ENCODE peak calls at places on chromosomes 13 and 19, in four cellular contexts. D, G, Z and X are unnamed samples.

GRCh38 chr13:80276371-80277289 is 64.3 kb downstream of the SPRY2 start:
- DNase-seq in D (no peak), G (peak), Z (peak), X (peak)

GRCh38 chr19:2321565-2322283 is 6.7 kb downstream of the LSM7 start:
- DNase-seq in D (no peak), G (no peak), Z (no peak), X (no peak)

GRCh38 chr13:74206061-74206561 is 71.9 kb upstream of the KLF12 start:
- DNase-seq in D (no peak), G (no peak), Z (no peak), X (no peak)

GRCh38 chr13:86002921-86003488 is 203.8 kb upstream of the SLITRK6 start:
- DNase-seq in D (no peak), G (no peak), Z (no peak), X (no peak)

GRCh38 chr13:45447050-45447661 is 17.6 kb upstream of the COG3 start:
- DNase-seq in D (no peak), G (no peak), Z (peak), X (no peak)

GRCh38 chr19:12796146-12797071 is 5.1 kb downstream of the JUNB start:
- DNase-seq in D (no peak), G (no peak), Z (peak), X (peak)

GRCh38 chr19:14446336-14447036 is 13.4 kb downstream of the PKN1 start:
- DNase-seq in D (no peak), G (no peak), Z (no peak), X (peak)

GRCh38 chr19:3670796-3671679 is 29.2 kb downstream of the PIP5K1C start:
- DNase-seq in D (no peak), G (no peak), Z (no peak), X (no peak)

GRCh38 chr13:49305824-49306425 is 58.2 kb downstream of the CDADC1 start:
- DNase-seq in D (no peak), G (no peak), Z (no peak), X (no peak)

GRCh38 chr19:45492627-45493470 is 4.0 kb downstream of the RTN2 start:
- DNase-seq in D (no peak), G (no peak), Z (peak), X (peak)

GRCh38 chr13:40668335-40668734 is 1.9 kb upstream of the FOXO1 start:
- DNase-seq in D (no peak), G (no peak), Z (peak), X (peak)

GRCh38 chr13:48975101-48975925 is at the start of gene FNDC3A:
- DNase-seq in D (no peak), G (no peak), Z (peak), X (peak)

GRCh38 chr19:54462713-54463530 is 656 bp downstream of the LENG9 start:
- DNase-seq in D (no peak), G (no peak), Z (peak), X (no peak)

GRCh38 chr19:11528551-11529341 is at the start of gene ECSIT:
- DNase-seq in D (peak), G (peak), Z (peak), X (peak)

GRCh38 chr13:71864981-71865857 is 1.8 kb downstream of the DACH1 start:
- DNase-seq in D (no peak), G (no peak), Z (no peak), X (peak)

GRCh38 chr19:56109216-56109615 is 11.9 kb downstream of the ZNF787 start:
- DNase-seq in D (no peak), G (no peak), Z (no peak), X (no peak)

GRCh38 chr13:24217601-24218281 is 57.2 kb downstream of the SPATA13 start:
- DNase-seq in D (no peak), G (no peak), Z (peak), X (no peak)

GRCh38 chr13:24119593-24120508 is 40.7 kb upstream of the SPATA13 start:
- DNase-seq in D (no peak), G (no peak), Z (no peak), X (no peak)

GRCh38 chr19:13260883-13261653 is 110.9 kb downstream of the IER2 start:
- DNase-seq in D (peak), G (no peak), Z (no peak), X (no peak)

GRCh38 chr13:72696590-72696989 is 30.8 kb downstream of the MZT1 start:
- DNase-seq in D (no peak), G (no peak), Z (no peak), X (no peak)

DNA sequence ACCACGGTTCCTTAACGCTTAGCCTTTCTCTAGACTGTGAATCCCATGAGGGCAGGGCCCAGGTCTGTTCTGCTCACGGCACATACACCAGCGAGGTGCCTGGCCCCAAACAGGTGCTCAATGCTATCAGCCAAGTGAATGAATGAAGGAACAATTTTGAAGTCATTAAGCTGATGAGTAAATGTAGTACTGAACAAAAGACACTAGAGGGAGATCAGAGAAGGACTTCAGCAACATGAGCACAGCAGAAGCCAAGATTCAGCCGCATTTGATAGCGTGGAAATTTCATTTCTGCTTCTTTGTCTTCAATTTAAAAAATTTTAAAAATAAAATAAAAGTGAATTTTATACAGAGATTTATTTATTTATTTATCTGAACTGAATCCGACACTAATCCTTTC is 20.1 kb upstream of the MYO16 start:
- DNase-seq in D (no peak), G (no peak), Z (no peak), X (peak)
- TF ChIP-seq SUZ12 in D (no peak), G (no peak), Z (no peak), X (no peak)

GRCh38 chr19:15629003-15629880 is 11.5 kb upstream of the CYP4F3 start:
- DNase-seq in D (peak), G (no peak), Z (peak), X (peak)

GRCh38 chr19:15633122-15633521 is 7.6 kb upstream of the CYP4F3 start:
- DNase-seq in D (no peak), G (no peak), Z (no peak), X (no peak)

GRCh38 chr19:15635016-15635805 is 5.5 kb upstream of the CYP4F3 start:
- DNase-seq in D (no peak), G (no peak), Z (peak), X (no peak)

GRCh38 chr19:15634105-15634504 is 6.6 kb upstream of the CYP4F3 start:
- DNase-seq in D (no peak), G (no peak), Z (no peak), X (no peak)

GRCh38 chr19:15631817-15632216 is 8.9 kb upstream of the CYP4F3 start:
- DNase-seq in D (peak), G (no peak), Z (peak), X (peak)
- TF ChIP-seq SP1 in D (no peak), G (no peak), Z (no peak), X (no peak)

GRCh38 chr13:18953139-18953930 is 228.3 kb downstream of the TUBA3C start:
- DNase-seq in D (no peak), G (no peak), Z (no peak), X (no peak)

GRCh38 chr13:18951412-18951811 is 230.2 kb downstream of the TUBA3C start:
- DNase-seq in D (no peak), G (no peak), Z (no peak), X (no peak)

GRCh38 chr13:18956473-18957078 is 225.0 kb downstream of the TUBA3C start:
- DNase-seq in D (no peak), G (no peak), Z (no peak), X (no peak)

GRCh38 chr13:18952225-18953016 is 229.2 kb downstream of the TUBA3C start:
- DNase-seq in D (no peak), G (no peak), Z (no peak), X (no peak)

GRCh38 chr13:18954254-18954653 is 227.4 kb downstream of the TUBA3C start:
- DNase-seq in D (no peak), G (no peak), Z (no peak), X (no peak)
- TF ChIP-seq SUZ12 in D (no peak), G (no peak), Z (no peak), X (no peak)

GRCh38 chr19:35715981-35716734 is 1.6 kb upstream of the KMT2B start:
- DNase-seq in D (no peak), G (no peak), Z (peak), X (peak)
- TF ChIP-seq SP1 in D (no peak), G (no peak), Z (no peak), X (no peak)

GRCh38 chr13:93655132-93655531 is 428.5 kb downstream of the GPC6 start:
- DNase-seq in D (no peak), G (no peak), Z (no peak), X (no peak)
- TF ChIP-seq SUZ12 in D (no peak), G (no peak), Z (no peak), X (no peak)

DNA sequence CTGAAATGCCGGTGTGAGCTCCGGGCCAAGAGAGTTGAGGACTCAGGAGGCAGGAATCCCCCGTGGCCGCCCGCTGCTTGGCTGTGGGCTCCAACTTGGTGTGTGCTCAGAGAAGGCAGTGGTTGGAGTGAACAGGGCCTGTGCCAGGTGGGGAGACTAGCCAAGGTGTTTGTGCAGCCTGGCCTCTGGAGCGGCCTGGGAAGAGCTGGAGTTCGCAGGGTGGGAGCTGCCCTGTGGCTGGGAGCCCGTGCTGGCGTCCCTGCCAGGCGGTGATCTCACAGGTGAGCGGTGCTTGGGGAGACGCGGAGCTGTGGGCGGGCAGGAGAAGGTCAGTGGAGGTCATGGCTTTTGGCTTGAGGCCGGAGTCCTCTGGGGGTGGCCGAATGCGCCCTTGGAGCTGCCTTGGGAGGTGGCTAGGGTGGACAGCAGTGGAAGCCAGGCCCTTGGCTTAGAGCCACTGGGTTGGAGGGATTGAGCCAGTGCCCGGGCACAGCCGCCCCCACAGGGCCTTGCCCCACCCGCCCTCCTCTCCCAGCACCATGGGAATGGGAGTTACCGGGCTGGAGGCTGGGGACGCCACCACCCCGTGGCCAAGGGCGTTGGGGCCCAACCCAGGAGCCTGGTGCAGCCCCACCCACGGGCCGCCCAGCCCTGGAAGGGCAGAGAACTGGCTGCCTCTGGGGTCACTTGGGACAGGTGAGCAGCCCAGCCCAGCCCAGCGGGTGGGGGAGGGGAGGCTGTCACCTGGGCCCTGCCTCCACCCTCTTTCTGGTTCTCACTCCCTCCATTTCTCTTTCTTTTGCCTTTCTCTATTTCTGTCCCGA is 7.1 kb upstream of the CIRBP start:
- DNase-seq in D (no peak), G (no peak), Z (peak), X (no peak)
- TF ChIP-seq SP1 in D (no peak), G (no peak), Z (no peak), X (no peak)

GRCh38 chr19:17752865-17753639 is 1.8 kb downstream of the FCHO1 start:
- DNase-seq in D (no peak), G (no peak), Z (no peak), X (no peak)

GRCh38 chr19:17751912-17752273 is 616 bp downstream of the FCHO1 start:
- DNase-seq in D (peak), G (no peak), Z (no peak), X (no peak)

GRCh38 chr19:17749912-17750317 is 1.4 kb upstream of the FCHO1 start:
- DNase-seq in D (no peak), G (no peak), Z (no peak), X (no peak)

GRCh38 chr19:17748884-17749638 is 2.2 kb upstream of the FCHO1 start:
- DNase-seq in D (no peak), G (no peak), Z (no peak), X (no peak)

GRCh38 chr19:17751103-17751911 is at the start of gene FCHO1:
- DNase-seq in D (peak), G (no peak), Z (peak), X (no peak)
- TF ChIP-seq SUZ12 in D (no peak), G (no peak), Z (no peak), X (no peak)

GRCh38 chr13:98471895-98472294 is 105.0 kb downstream of the STK24 start:
- DNase-seq in D (no peak), G (no peak), Z (no peak), X (no peak)

GRCh38 chr13:98474292-98474691 is 102.6 kb downstream of the STK24 start:
- DNase-seq in D (no peak), G (no peak), Z (no peak), X (no peak)

GRCh38 chr13:98473792-98474153 is 103.1 kb downstream of the STK24 start:
- DNase-seq in D (no peak), G (no peak), Z (no peak), X (no peak)

GRCh38 chr13:98474761-98475160 is 102.1 kb downstream of the STK24 start:
- DNase-seq in D (no peak), G (no peak), Z (no peak), X (no peak)

DNA sequence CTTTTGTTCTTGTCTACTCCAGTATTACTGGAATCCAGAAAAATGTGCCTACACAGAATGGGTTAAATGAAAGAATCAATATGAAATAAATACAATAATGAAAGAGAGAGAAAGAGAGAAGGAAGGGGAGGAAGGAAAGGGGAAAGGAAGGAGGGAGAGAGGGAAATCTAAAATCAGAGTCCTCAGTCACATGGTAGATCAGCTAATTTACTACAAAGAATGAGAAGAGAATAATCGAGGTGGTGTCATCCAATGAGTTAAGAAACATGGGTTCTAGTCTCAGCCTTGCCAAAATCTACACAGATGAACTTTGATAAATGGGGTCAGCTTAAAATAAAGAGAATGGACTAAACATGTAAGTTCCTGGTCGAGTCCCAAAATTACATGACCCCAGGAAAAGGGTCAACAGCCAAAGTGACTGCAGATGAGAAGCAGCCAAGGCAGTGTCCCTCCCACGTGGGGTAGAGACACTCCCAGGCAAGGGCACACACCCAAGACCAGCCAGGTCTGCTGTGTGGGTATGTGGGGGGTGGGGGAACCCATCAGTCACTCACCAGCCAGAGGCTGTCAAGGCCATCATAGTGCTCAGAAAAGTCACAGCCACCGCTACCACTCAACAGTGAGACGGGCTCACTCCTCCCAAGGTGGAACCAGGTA is 103.6 kb downstream of the STK24 start:
- DNase-seq in D (no peak), G (no peak), Z (no peak), X (no peak)
- TF ChIP-seq SP1 in D (no peak), G (no peak), Z (no peak), X (no peak)

GRCh38 chr19:7247160-7247559 is 47.1 kb downstream of the INSR start:
- DNase-seq in D (no peak), G (no peak), Z (no peak), X (no peak)
- TF ChIP-seq SUZ12 in D (no peak), G (no peak), Z (no peak), X (no peak)